ENCODE peak calls at places on chromosomes 6 and 20, in eight cellular contexts. H is breast epithelium, E is BJ, Y is fibroblast of lung, L is BE2C, T is pancreas, F is neural progenitor cell, S is prostate gland. C is an unnamed sample.

GRCh38 chr6:39929039-39929732 is 5.1 kb downstream of the MOCS1 start:
- DNase-seq in H (no peak), E (no peak), Y (no peak), L (no peak), T (no peak), F (no peak), S (no peak), C (no peak)

GRCh38 chr6:132410840-132411239 is 9.6 kb upstream of the MOXD1 start:
- DNase-seq in H (no peak), E (no peak), Y (no peak), L (no peak), T (no peak), F (no peak), S (no peak), C (no peak)

GRCh38 chr6:36319436-36319762 is 17.3 kb downstream of the BNIP5 start:
- DNase-seq in H (no peak), E (no peak), Y (no peak), L (no peak), T (no peak), F (peak), S (peak), C (no peak)

GRCh38 chr6:46284472-46284871 is 113.7 kb upstream of the ENPP5 start:
- DNase-seq in H (no peak), E (no peak), Y (no peak), L (no peak), T (no peak), F (no peak), S (no peak), C (no peak)

GRCh38 chr6:91141352-91141751 is 554.5 kb upstream of the MAP3K7 start:
- DNase-seq in H (no peak), E (no peak), Y (no peak), L (no peak), T (no peak), F (no peak), S (no peak), C (no peak)

GRCh38 chr6:170271771-170272314 is 19.0 kb downstream of the DLL1 start:
- DNase-seq in H (no peak), E (no peak), Y (no peak), L (no peak), T (peak), F (no peak), S (no peak), C (no peak)

GRCh38 chr6:116828983-116829382 is at the start of gene GPRC6A:
- DNase-seq in H (no peak), E (no peak), Y (no peak), L (no peak), T (no peak), F (no peak), S (no peak), C (no peak)

GRCh38 chr20:44692932-44693476 is 22.2 kb upstream of the CCN5 start:
- DNase-seq in H (no peak), E (peak), Y (peak), L (no peak), T (peak), F (no peak), S (no peak), C (peak)

GRCh38 chr6:168291450-168291849 is 28.1 kb downstream of the DACT2 start:
- DNase-seq in H (no peak), E (no peak), Y (no peak), L (no peak), T (no peak), F (no peak), S (no peak), C (no peak)

GRCh38 chr6:44156494-44157151 is 2.0 kb upstream of the CAPN11 start:
- DNase-seq in H (no peak), E (no peak), Y (no peak), L (no peak), T (peak), F (no peak), S (peak), C (no peak)

GRCh38 chr20:38158701-38159325 is 6.3 kb downstream of the TGM2 start:
- DNase-seq in H (no peak), E (no peak), Y (no peak), L (no peak), T (no peak), F (no peak), S (no peak), C (no peak)

GRCh38 chr6:89528865-89529264 is 95.9 kb downstream of the ANKRD6 start:
- DNase-seq in H (no peak), E (no peak), Y (no peak), L (no peak), T (no peak), F (no peak), S (no peak), C (no peak)

GRCh38 chr20:59669451-59669850 is 65.1 kb downstream of the PHACTR3 start:
- DNase-seq in H (no peak), E (no peak), Y (no peak), L (no peak), T (no peak), F (no peak), S (no peak), C (no peak)

GRCh38 chr20:1805161-1805581 is 90.0 kb upstream of the SIRPA start:
- DNase-seq in H (no peak), E (no peak), Y (no peak), L (no peak), T (no peak), F (peak), S (no peak), C (no peak)

GRCh38 chr6:109690373-109690739 is 646 bp downstream of the AK9 start:
- DNase-seq in H (peak), E (no peak), Y (no peak), L (peak), T (peak), F (peak), S (peak), C (peak)

GRCh38 chr6:109686566-109686965 is 4.4 kb downstream of the AK9 start:
- DNase-seq in H (no peak), E (no peak), Y (no peak), L (no peak), T (no peak), F (no peak), S (no peak), C (peak)

GRCh38 chr6:109693128-109693527 is 2.0 kb downstream of the FIG4 start:
- DNase-seq in H (no peak), E (no peak), Y (no peak), L (no peak), T (no peak), F (no peak), S (no peak), C (no peak)

GRCh38 chr6:109687271-109687721 is 3.7 kb downstream of the AK9 start:
- DNase-seq in H (no peak), E (peak), Y (peak), L (no peak), T (no peak), F (no peak), S (no peak), C (peak)

GRCh38 chr6:109690740-109691687 is at the start of the genes AK9 and FIG4:
- DNase-seq in H (peak), E (peak), Y (peak), L (peak), T (peak), F (peak), S (peak), C (peak)
- TF ChIP-seq CTCF in H (no peak), E (peak), Y (peak), L (no peak), T (no peak), F (peak), S (no peak), C (peak)

GRCh38 chr20:46559685-46560440 is 9.4 kb upstream of the OCSTAMP start:
- DNase-seq in H (no peak), E (no peak), Y (no peak), L (no peak), T (no peak), F (no peak), S (no peak), C (no peak)
- TF ChIP-seq CTCF in H (no peak), E (no peak), Y (no peak), L (no peak), T (no peak), F (no peak), S (no peak), C (no peak)

GRCh38 chr20:24608926-24609667 is 139.7 kb downstream of the SYNDIG1 start:
- DNase-seq in H (no peak), E (no peak), Y (peak), L (no peak), T (no peak), F (no peak), S (no peak), C (peak)

GRCh38 chr20:24607402-24607801 is 138.0 kb downstream of the SYNDIG1 start:
- DNase-seq in H (no peak), E (no peak), Y (no peak), L (no peak), T (no peak), F (no peak), S (no peak), C (no peak)

GRCh38 chr20:24610341-24611115 is 141.1 kb downstream of the SYNDIG1 start:
- DNase-seq in H (no peak), E (no peak), Y (no peak), L (no peak), T (no peak), F (peak), S (no peak), C (no peak)

GRCh38 chr20:24611360-24612140 is 142.1 kb downstream of the SYNDIG1 start:
- DNase-seq in H (no peak), E (no peak), Y (no peak), L (no peak), T (no peak), F (no peak), S (no peak), C (no peak)

DNA sequence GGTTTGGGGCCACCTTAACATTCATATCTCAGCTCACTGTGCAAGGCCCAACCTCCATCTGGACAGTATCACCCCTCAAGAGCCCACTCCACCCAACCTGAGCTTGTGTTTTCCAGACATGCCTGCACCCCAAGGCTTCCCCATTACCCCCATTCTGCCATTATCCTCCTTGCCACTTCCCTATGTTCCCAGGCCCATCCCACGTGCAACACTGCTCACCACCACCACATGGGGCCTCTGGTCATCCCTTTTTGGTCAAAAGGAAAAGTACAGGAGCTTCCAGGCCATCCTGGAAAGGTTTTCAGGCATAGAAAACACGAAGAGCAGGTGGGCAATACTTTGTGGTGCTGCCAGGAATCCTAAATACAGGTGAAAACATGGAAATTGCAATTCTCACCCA is 140.3 kb downstream of the SYNDIG1 start:
- DNase-seq in H (no peak), E (no peak), Y (no peak), L (no peak), T (no peak), F (no peak), S (no peak), C (no peak)
- TF ChIP-seq CTCF in H (no peak), E (no peak), Y (no peak), L (no peak), T (no peak), F (no peak), S (no peak), C (no peak)

GRCh38 chr6:149166747-149167146 is 150.8 kb upstream of the TAB2 start:
- DNase-seq in H (no peak), E (no peak), Y (peak), L (peak), T (no peak), F (no peak), S (no peak), C (no peak)
- TF ChIP-seq CTCF in H (no peak), E (no peak), Y (no peak), L (no peak), T (no peak), F (no peak), S (no peak), C (no peak)

GRCh38 chr6:51489133-51489532 is 598.3 kb downstream of the PKHD1 start:
- DNase-seq in H (no peak), E (no peak), Y (no peak), L (peak), T (no peak), F (no peak), S (no peak), C (no peak)
- TF ChIP-seq CTCF in H (no peak), E (no peak), Y (no peak), L (no peak), T (no peak), F (no peak), S (no peak), C (no peak)

GRCh38 chr20:32188376-32189122 is 19.0 kb downstream of the PLAGL2 start:
- DNase-seq in H (peak), E (no peak), Y (no peak), L (no peak), T (no peak), F (no peak), S (no peak), C (no peak)
- TF ChIP-seq CTCF in H (no peak), E (no peak), Y (no peak), L (no peak), T (no peak), F (no peak), S (no peak), C (no peak)